ENCODE peak calls at places on chromosomes 12 and 14, in nine cellular contexts. S is stimulated activated naive CD8-positive, alpha-beta T cell treated with anti-CD3 and anti-CD28 coated beads, Interleukin-15, Interleukin-2, amounts not matched to agents 100 U/mL and 50 U/mL, for 24 hours; N is activated CD8-positive, alpha-beta T cell treated with anti-CD3 and anti-CD28 coated beads for 36 hours; P is left lung; L is effector memory CD8-positive, alpha-beta T cell; R is left cardiac atrium; C is activated naive CD8-positive, alpha-beta T cell treated with anti-CD3 and anti-CD28 coated beads, Interleukin-2, amount 50 U/mL, for 24 hours; H is gastroesophageal sphincter; U is activated CD4-positive, CD25-positive, alpha-beta regulatory T cell treated with anti-CD3 and anti-CD28 coated beads, Interleukin-2, amount 50 U/mL, for 24 hours. K is an unnamed sample.

GRCh38 chr14:32939254-32940065 is 781 bp downstream of the NPAS3 start:
- ATAC-seq in R (peak; percentile 89), H (peak; percentile 86), L (no peak), N (peak; percentile 75), U (peak; percentile 66), S (peak; percentile 70), C (peak; percentile 64), P (peak; percentile 93), K (peak; percentile 47)

GRCh38 chr12:31215521-31216232 is 110.3 kb downstream of the SINHCAF start:
- ATAC-seq in S (no peak), R (peak; percentile 77), P (no peak), N (no peak), H (no peak), U (no peak), L (no peak), C (peak; percentile 15), K (peak; percentile 11)

GRCh38 chr12:110533607-110534006 is 31.5 kb downstream of the RAD9B start:
- ATAC-seq in P (no peak), H (no peak), N (no peak), L (no peak), C (no peak), R (no peak), U (no peak), S (no peak), K (no peak)

GRCh38 chr12:124581792-124582424 is 14.5 kb upstream of the NCOR2 start:
- ATAC-seq in C (no peak), P (peak; percentile 54), U (no peak), N (no peak), S (no peak), L (no peak), R (peak; percentile 79), H (peak; percentile 69), K (no peak)

GRCh38 chr12:11795910-11796459 is 146.5 kb downstream of the ETV6 start:
- ATAC-seq in R (no peak), L (no peak), C (no peak), U (no peak), P (no peak), H (no peak), N (no peak), S (no peak), K (no peak)

GRCh38 chr12:75260316-75260715 is 50.7 kb upstream of the KCNC2 start:
- ATAC-seq in U (no peak), C (no peak), S (no peak), N (no peak), R (no peak), H (no peak), P (no peak), L (no peak), K (no peak)

GRCh38 chr14:59215757-59216156 is 27.3 kb downstream of the DAAM1 start:
- ATAC-seq in P (peak; percentile 7), H (no peak), U (no peak), S (no peak), L (no peak), C (no peak), N (no peak), R (no peak), K (no peak)

GRCh38 chr12:95808146-95808545 is 17.6 kb upstream of the NTN4 start:
- ATAC-seq in S (no peak), L (no peak), H (no peak), P (no peak), U (no peak), R (no peak), N (no peak), C (no peak), K (no peak)

K was measured in stimulated activated memory B cell treated with anti-CD40 and anti-IgM and Interleukin-4, amounts not matched to agents 10 μg/mL and 1 μg/mL and 100 μg/mL, for 72 hours.